ENCODE peak calls at places on chromosomes 3 and 15, in nine cellular contexts. B, F, Y, K, Z, V, T, D and G are unnamed samples.

GRCh38 chr3:186109897-186110803 is 1.3 kb upstream of the ETV5 start:
- DNase-seq in B (no peak), F (no peak), Y (peak), K (peak), Z (no peak), V (peak), T (no peak), D (no peak), G (no peak)

GRCh38 chr3:142633073-142633472 is 36.9 kb downstream of the PLS1 start:
- DNase-seq in B (no peak), F (no peak), Y (no peak), K (no peak), Z (no peak), V (no peak), T (no peak), D (no peak), G (no peak)

GRCh38 chr15:85934691-85935090 is 140.0 kb upstream of the KLHL25 start:
- DNase-seq in B (no peak), F (no peak), Y (no peak), K (no peak), Z (no peak), V (no peak), T (no peak), D (no peak), G (no peak)

GRCh38 chr3:88809993-88810392 is 297.4 kb upstream of the EPHA3 start:
- DNase-seq in B (no peak), F (peak), Y (no peak), K (no peak), Z (no peak), V (peak), T (no peak), D (no peak), G (no peak)

GRCh38 chr15:74988007-74988800 is 7.2 kb upstream of the SCAMP5 start:
- DNase-seq in B (no peak), F (peak), Y (no peak), K (peak), Z (no peak), V (peak), T (peak), D (no peak), G (no peak)

GRCh38 chr3:187739125-187739560 is 6.1 kb downstream of the BCL6 start:
- DNase-seq in B (no peak), F (no peak), Y (peak), K (no peak), Z (no peak), V (no peak), T (no peak), D (peak), G (no peak)

GRCh38 chr15:40249477-40250303 is 10.8 kb downstream of the PAK6 start:
- DNase-seq in B (no peak), F (peak), Y (peak), K (no peak), Z (no peak), V (no peak), T (no peak), D (no peak), G (no peak)

GRCh38 chr15:75348563-75349350 is 1.9 kb downstream of the NEIL1 start:
- DNase-seq in B (no peak), F (peak), Y (peak), K (no peak), Z (no peak), V (no peak), T (no peak), D (peak), G (no peak)

GRCh38 chr15:76460871-76461270 is 124.3 kb downstream of the ISL2 start:
- DNase-seq in B (no peak), F (no peak), Y (no peak), K (no peak), Z (peak), V (peak), T (no peak), D (no peak), G (no peak)

GRCh38 chr15:68271854-68272471 is 5.6 kb upstream of the FEM1B start:
- DNase-seq in B (no peak), F (peak), Y (no peak), K (peak), Z (peak), V (peak), T (peak), D (no peak), G (no peak)

GRCh38 chr15:77031376-77032050 is 36.6 kb downstream of the PSTPIP1 start:
- DNase-seq in B (no peak), F (no peak), Y (no peak), K (peak), Z (no peak), V (no peak), T (no peak), D (peak), G (no peak)

GRCh38 chr3:171142985-171143384 is 116.5 kb upstream of the SLC2A2 start:
- DNase-seq in B (no peak), F (no peak), Y (no peak), K (no peak), Z (no peak), V (peak), T (no peak), D (no peak), G (peak)

GRCh38 chr15:28185148-28185895 is 86.2 kb upstream of the OCA2 start:
- DNase-seq in B (no peak), F (no peak), Y (no peak), K (no peak), Z (no peak), V (no peak), T (no peak), D (no peak), G (no peak)
- TF ChIP-seq CTCF in B (no peak), F (no peak), Y (no peak), K (no peak), Z (no peak), V (no peak), T (no peak), D (no peak), G (no peak)

GRCh38 chr3:51386852-51387229 is 1.8 kb downstream of the MANF start:
- DNase-seq in B (no peak), F (no peak), Y (no peak), K (no peak), Z (no peak), V (no peak), T (no peak), D (no peak), G (no peak)

GRCh38 chr3:51390186-51390585 is 899 bp upstream of the RBM15B start:
- DNase-seq in B (no peak), F (no peak), Y (no peak), K (no peak), Z (no peak), V (no peak), T (no peak), D (no peak), G (no peak)

GRCh38 chr3:51389423-51390183 is 1.5 kb upstream of the RBM15B start:
- DNase-seq in B (no peak), F (no peak), Y (peak), K (peak), Z (no peak), V (peak), T (peak), D (peak), G (no peak)

GRCh38 chr3:51386159-51386851 is 1.2 kb downstream of the MANF start:
- DNase-seq in B (no peak), F (no peak), Y (no peak), K (no peak), Z (no peak), V (no peak), T (no peak), D (no peak), G (no peak)

GRCh38 chr3:51388286-51389029 is 2.6 kb upstream of the RBM15B start:
- DNase-seq in B (no peak), F (peak), Y (no peak), K (peak), Z (no peak), V (no peak), T (peak), D (no peak), G (no peak)
- TF ChIP-seq CTCF in B (peak), F (peak), Y (no peak), K (peak), Z (peak), V (peak), T (no peak), D (no peak), G (peak)

GRCh38 chr15:72732554-72732953 is 46.5 kb downstream of the BBS4 start:
- DNase-seq in B (no peak), F (no peak), Y (no peak), K (no peak), Z (no peak), V (no peak), T (no peak), D (no peak), G (no peak)
- TF ChIP-seq CTCF in B (no peak), F (no peak), Y (no peak), K (peak), Z (peak), V (peak), T (no peak), D (peak), G (no peak)

DNA sequence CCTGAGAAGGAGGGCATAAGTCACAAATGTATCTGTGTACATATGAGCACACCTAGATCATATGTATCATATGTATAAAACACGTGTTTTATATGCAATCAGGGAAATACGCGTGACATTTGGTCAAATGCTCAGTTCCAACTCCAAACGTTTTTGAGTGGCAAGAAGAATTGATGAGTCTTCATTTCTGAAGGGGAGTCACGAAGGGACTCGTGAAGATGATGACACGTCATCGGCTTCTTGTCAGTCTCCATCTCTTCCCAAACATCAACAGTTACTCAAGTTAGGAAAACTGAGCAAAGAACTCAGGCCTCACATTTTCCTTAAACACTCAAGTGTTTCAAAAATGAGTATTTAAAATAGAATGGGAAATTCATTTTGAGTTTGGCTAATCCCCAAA is 79.4 kb downstream of the B3GNT5 start:
- DNase-seq in B (no peak), F (no peak), Y (no peak), K (no peak), Z (no peak), V (no peak), T (no peak), D (no peak), G (no peak)
- TF ChIP-seq CTCF in B (no peak), F (no peak), Y (no peak), K (no peak), Z (no peak), V (no peak), T (no peak), D (no peak), G (no peak)

DNA sequence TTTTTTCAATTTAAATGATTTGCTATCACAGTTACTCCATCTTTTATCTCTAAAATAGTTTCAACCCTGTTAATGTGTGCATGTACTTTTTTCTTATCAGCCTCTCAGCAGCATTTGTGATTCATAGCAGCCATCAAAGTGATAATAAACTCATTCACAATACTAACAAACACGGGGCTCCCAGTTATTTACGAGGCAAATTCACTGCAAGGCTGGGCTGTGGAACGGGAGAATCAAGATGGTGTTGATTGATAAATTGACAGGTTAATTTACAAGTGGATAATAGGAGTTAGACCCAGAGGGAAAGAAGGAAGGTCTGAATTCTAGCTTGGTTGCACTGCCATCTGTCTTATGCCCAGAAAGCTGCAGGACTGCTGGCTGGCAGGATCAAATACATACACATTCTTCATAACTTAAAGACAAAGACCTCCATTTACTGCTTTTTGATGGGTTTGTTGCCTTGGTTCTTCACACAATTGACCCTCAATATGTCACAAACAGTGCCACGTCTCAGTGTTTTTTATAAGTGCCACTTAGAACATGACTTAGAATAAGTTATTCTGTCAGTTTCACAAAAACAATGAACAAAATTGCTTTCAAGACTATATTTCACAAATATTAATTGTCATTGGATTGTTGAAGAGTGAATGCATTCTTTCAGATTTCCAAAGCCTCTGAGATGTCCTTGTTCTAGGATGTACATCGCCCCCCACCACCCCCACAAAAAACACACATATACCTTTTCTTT is 562.8 kb downstream of the NR2F2 start:
- DNase-seq in B (no peak), F (peak), Y (no peak), K (no peak), Z (no peak), V (peak), T (peak), D (no peak), G (no peak)
- TF ChIP-seq CTCF in B (no peak), F (peak), Y (peak), K (peak), Z (no peak), V (peak), T (peak), D (peak), G (no peak)

GRCh38 chr3:120039642-120040610 is 54.3 kb downstream of the GSK3B start:
- DNase-seq in B (no peak), F (no peak), Y (no peak), K (peak), Z (no peak), V (no peak), T (peak), D (no peak), G (no peak)
- TF ChIP-seq CTCF in B (peak), F (peak), Y (no peak), K (peak), Z (no peak), V (no peak), T (peak), D (no peak), G (no peak)

DNA sequence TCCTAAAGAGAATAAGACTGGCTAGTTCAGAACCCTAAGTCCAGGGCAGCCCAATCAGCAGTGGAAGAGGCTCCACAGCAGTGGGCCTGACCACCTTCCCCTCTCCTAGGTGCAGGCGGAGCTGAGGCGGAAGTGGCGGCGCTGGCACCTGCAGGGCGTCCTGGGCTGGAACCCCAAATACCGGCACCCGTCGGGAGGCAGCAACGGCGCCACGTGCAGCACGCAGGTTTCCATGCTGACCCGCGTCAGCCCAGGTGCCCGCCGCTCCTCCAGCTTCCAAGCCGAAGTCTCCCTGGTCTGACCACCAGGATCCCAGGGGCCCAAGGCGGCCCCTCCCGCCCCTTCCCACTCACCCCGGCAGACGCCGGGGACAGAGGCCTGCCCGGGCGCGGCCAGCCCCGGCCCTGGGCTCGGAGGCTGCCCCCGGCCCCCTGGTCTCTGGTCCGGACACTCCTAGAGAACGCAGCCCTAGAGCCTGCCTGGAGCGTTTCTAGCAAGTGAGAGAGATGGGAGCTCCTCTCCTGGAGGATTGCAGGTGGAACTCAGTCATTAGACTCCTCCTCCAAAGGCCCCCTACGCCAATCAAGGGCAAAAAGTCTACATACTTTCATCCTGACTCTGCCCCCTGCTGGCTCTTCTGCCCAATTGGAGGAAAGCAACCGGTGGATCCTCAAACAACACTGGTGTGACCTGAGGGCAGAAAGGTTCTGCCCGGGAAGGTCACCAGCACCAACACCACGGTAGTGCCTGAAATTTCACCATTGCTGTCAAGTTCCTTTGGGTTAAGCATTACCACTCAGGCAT is 33.7 kb downstream of the VIPR1 start:
- DNase-seq in B (no peak), F (peak), Y (peak), K (no peak), Z (no peak), V (no peak), T (peak), D (peak), G (no peak)
- TF ChIP-seq CTCF in B (peak), F (peak), Y (peak), K (peak), Z (peak), V (peak), T (peak), D (peak), G (peak)

GRCh38 chr15:28978011-28978378 is 92.2 kb downstream of the APBA2 start:
- DNase-seq in B (no peak), F (no peak), Y (no peak), K (no peak), Z (no peak), V (no peak), T (no peak), D (no peak), G (no peak)

GRCh38 chr15:28974142-28974541 is 88.4 kb downstream of the APBA2 start:
- DNase-seq in B (no peak), F (no peak), Y (no peak), K (no peak), Z (no peak), V (no peak), T (no peak), D (no peak), G (no peak)

GRCh38 chr15:28977377-28978010 is 91.7 kb downstream of the APBA2 start:
- DNase-seq in B (peak), F (peak), Y (no peak), K (peak), Z (peak), V (peak), T (peak), D (no peak), G (peak)

GRCh38 chr15:28978661-28979060 is 92.9 kb downstream of the APBA2 start:
- DNase-seq in B (no peak), F (no peak), Y (no peak), K (no peak), Z (no peak), V (no peak), T (no peak), D (no peak), G (no peak)

GRCh38 chr15:28975766-28976179 is 90.0 kb downstream of the APBA2 start:
- DNase-seq in B (no peak), F (peak), Y (no peak), K (peak), Z (no peak), V (peak), T (peak), D (peak), G (no peak)
- TF ChIP-seq CTCF in B (peak), F (peak), Y (peak), K (peak), Z (peak), V (peak), T (peak), D (peak), G (peak)

DNA sequence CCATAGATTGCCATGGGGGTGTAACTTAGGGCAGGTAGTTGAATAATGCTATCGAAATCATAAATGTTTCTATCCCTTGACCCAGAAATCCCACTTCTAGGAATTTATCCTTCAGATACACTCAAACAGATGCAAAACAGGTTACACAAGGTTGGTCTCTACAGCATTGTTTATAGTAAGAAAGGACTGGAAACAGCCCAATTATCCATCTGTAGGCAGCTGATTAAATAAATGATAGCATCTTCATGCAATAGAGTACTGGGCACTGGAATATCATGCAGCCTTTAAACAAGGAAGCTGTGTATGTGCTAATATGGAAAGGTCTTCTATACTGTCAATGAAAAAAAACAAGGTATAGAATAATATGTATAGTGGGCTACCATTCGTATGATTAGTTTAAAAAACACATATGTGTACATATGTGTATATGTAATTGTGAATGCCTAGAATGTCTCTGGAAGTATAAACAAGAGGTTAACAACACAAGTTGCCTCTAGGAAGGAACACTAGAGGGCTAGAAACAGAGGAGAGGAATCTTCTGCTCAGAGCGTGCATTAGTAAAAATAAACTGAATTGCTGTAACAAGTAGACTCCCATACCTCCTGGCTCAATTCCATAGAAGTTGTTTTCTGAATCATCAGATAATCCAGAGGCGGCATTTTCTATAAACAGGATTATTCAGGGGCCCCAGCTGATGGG is 146.1 kb downstream of the TLE3 start:
- DNase-seq in B (no peak), F (peak), Y (no peak), K (no peak), Z (no peak), V (peak), T (no peak), D (no peak), G (no peak)
- TF ChIP-seq CTCF in B (no peak), F (peak), Y (no peak), K (no peak), Z (no peak), V (peak), T (no peak), D (no peak), G (no peak)

DNA sequence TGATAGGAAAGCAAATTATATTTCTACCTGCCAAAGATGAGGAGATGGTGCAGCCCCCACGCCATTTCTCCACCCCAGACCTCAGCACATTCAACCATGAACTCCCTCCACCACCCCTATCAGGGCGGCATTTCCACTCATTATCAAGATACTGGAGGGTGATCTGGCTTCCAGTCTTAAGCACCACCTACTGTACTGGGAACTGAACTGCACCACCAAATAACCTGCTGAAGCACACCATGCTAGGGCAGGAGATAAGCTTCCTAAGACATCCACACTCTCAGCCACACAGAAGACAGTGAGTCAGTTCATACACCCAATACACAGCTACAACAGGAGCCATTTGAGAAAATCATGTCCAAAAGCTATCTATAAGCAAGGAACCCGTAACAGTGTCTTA is 98.8 kb downstream of the FGF7 start:
- DNase-seq in B (no peak), F (peak), Y (no peak), K (no peak), Z (no peak), V (no peak), T (peak), D (no peak), G (no peak)
- TF ChIP-seq CTCF in B (no peak), F (peak), Y (no peak), K (peak), Z (no peak), V (peak), T (no peak), D (peak), G (no peak)